ENCODE peak calls at places on chromosome 13, in nine cellular contexts. A is tibial artery, X is lower leg skin, Y is left ventricle myocardium inferior, N is AG04449, G is fibroblast of lung, O is ovary, Q is GM23338, Z is heart right ventricle. F is an unnamed sample.

GRCh38 chr13:23810842-23811241 is 78.4 kb downstream of the MIPEP start:
- DNase-seq in A (no peak), X (no peak), Y (no peak), N (no peak), G (no peak), O (no peak), Q (peak), Z (no peak), F (no peak)

GRCh38 chr13:106143392-106143791 is 392.1 kb downstream of the EFNB2 start:
- DNase-seq in A (no peak), X (no peak), Y (no peak), N (peak), G (peak), O (no peak), Q (no peak), Z (no peak), F (no peak)

GRCh38 chr13:109809216-109809890 is 23.0 kb upstream of the IRS2 start:
- DNase-seq in A (no peak), X (no peak), Y (no peak), N (no peak), G (peak), O (no peak), Q (no peak), Z (no peak), F (no peak)

GRCh38 chr13:37070956-37071355 is 11.5 kb upstream of the SUPT20H start:
- DNase-seq in A (no peak), X (no peak), Y (no peak), N (no peak), G (no peak), O (no peak), Q (no peak), Z (no peak), F (no peak)

GRCh38 chr13:94829801-94830200 is 117.5 kb upstream of the SOX21 start:
- DNase-seq in A (no peak), X (no peak), Y (no peak), N (no peak), G (no peak), O (no peak), Q (no peak), Z (no peak), F (no peak)

GRCh38 chr13:42396501-42396900 is 124.5 kb downstream of the AKAP11 start:
- DNase-seq in A (no peak), X (no peak), Y (no peak), N (no peak), G (no peak), O (no peak), Q (no peak), Z (no peak), F (no peak)

GRCh38 chr13:108961542-108962125 is 332.2 kb downstream of the MYO16 start:
- DNase-seq in A (no peak), X (no peak), Y (no peak), N (no peak), G (peak), O (no peak), Q (peak), Z (no peak), F (peak)

GRCh38 chr13:85864963-85865530 is 65.8 kb upstream of the SLITRK6 start:
- DNase-seq in A (no peak), X (no peak), Y (no peak), N (no peak), G (peak), O (no peak), Q (peak), Z (no peak), F (no peak)

GRCh38 chr13:50916701-50917184 is 7.2 kb downstream of the RNASEH2B start:
- DNase-seq in A (peak), X (no peak), Y (peak), N (no peak), G (no peak), O (no peak), Q (no peak), Z (peak), F (no peak)

GRCh38 chr13:24075137-24075975 is 85.2 kb upstream of the SPATA13 start:
- DNase-seq in A (no peak), X (no peak), Y (no peak), N (no peak), G (peak), O (no peak), Q (no peak), Z (no peak), F (no peak)

GRCh38 chr13:52707375-52707774 is 32.2 kb downstream of the CNMD start:
- DNase-seq in A (no peak), X (no peak), Y (no peak), N (no peak), G (no peak), O (no peak), Q (peak), Z (no peak), F (no peak)

GRCh38 chr13:113658836-113659235 is 838 bp upstream of the ATP4B start:
- DNase-seq in A (no peak), X (peak), Y (peak), N (no peak), G (no peak), O (no peak), Q (no peak), Z (no peak), F (no peak)

GRCh38 chr13:102197193-102197592 is 204.7 kb downstream of the FGF14 start:
- DNase-seq in A (no peak), X (no peak), Y (no peak), N (no peak), G (peak), O (no peak), Q (peak), Z (no peak), F (no peak)

GRCh38 chr13:113577881-113578435 is 6.6 kb upstream of the TFDP1 start:
- DNase-seq in A (no peak), X (no peak), Y (no peak), N (no peak), G (no peak), O (no peak), Q (no peak), Z (no peak), F (no peak)

GRCh38 chr13:33394294-33394932 is 108.9 kb upstream of the STARD13 start:
- DNase-seq in A (no peak), X (no peak), Y (no peak), N (no peak), G (no peak), O (no peak), Q (no peak), Z (no peak), F (no peak)

GRCh38 chr13:91553584-91553983 is 155.2 kb downstream of the GPC5 start:
- DNase-seq in A (no peak), X (no peak), Y (no peak), N (no peak), G (no peak), O (no peak), Q (no peak), Z (no peak), F (no peak)

GRCh38 chr13:41931337-41931736 is 29.6 kb downstream of the VWA8 start:
- DNase-seq in A (no peak), X (no peak), Y (no peak), N (peak), G (peak), O (no peak), Q (no peak), Z (no peak), F (no peak)

GRCh38 chr13:86446311-86446710 is 647.1 kb upstream of the SLITRK6 start:
- DNase-seq in A (peak), X (no peak), Y (no peak), N (no peak), G (peak), O (no peak), Q (peak), Z (no peak), F (no peak)

GRCh38 chr13:76873454-76873853 is 12.8 kb downstream of the KCTD12 start:
- DNase-seq in A (no peak), X (no peak), Y (no peak), N (no peak), G (no peak), O (no peak), Q (no peak), Z (no peak), F (no peak)

GRCh38 chr13:110812111-110812868 is 98.8 kb downstream of the ING1 start:
- DNase-seq in A (no peak), X (peak), Y (no peak), N (no peak), G (peak), O (no peak), Q (peak), Z (no peak), F (no peak)

GRCh38 chr13:51823861-51824260 is 19.9 kb upstream of the DHRS12 start:
- DNase-seq in A (no peak), X (no peak), Y (no peak), N (no peak), G (no peak), O (no peak), Q (no peak), Z (no peak), F (no peak)

GRCh38 chr13:103996733-103997132 is 930.5 kb upstream of the SLC10A2 start:
- DNase-seq in A (no peak), X (no peak), Y (no peak), N (no peak), G (peak), O (no peak), Q (no peak), Z (no peak), F (no peak)

GRCh38 chr13:80084086-80084676 is 256.7 kb downstream of the SPRY2 start:
- DNase-seq in A (no peak), X (no peak), Y (no peak), N (peak), G (peak), O (no peak), Q (peak), Z (no peak), F (peak)

GRCh38 chr13:31951215-31951678 is 80.3 kb upstream of the FRY start:
- DNase-seq in A (peak), X (no peak), Y (peak), N (no peak), G (no peak), O (no peak), Q (no peak), Z (peak), F (no peak)

GRCh38 chr13:80217614-80218456 is 123.1 kb downstream of the SPRY2 start:
- DNase-seq in A (no peak), X (no peak), Y (no peak), N (no peak), G (no peak), O (no peak), Q (peak), Z (no peak), F (peak)

GRCh38 chr13:45415112-45415511 is 3.1 kb downstream of the SLC25A30 start:
- DNase-seq in A (no peak), X (no peak), Y (no peak), N (no peak), G (no peak), O (no peak), Q (no peak), Z (no peak), F (no peak)
- H3K4me3 ChIP-seq in A (peak), X (no peak), Y (peak), N (no peak), G (peak), O (peak), Q (no peak), Z (peak), F (peak)

DNA sequence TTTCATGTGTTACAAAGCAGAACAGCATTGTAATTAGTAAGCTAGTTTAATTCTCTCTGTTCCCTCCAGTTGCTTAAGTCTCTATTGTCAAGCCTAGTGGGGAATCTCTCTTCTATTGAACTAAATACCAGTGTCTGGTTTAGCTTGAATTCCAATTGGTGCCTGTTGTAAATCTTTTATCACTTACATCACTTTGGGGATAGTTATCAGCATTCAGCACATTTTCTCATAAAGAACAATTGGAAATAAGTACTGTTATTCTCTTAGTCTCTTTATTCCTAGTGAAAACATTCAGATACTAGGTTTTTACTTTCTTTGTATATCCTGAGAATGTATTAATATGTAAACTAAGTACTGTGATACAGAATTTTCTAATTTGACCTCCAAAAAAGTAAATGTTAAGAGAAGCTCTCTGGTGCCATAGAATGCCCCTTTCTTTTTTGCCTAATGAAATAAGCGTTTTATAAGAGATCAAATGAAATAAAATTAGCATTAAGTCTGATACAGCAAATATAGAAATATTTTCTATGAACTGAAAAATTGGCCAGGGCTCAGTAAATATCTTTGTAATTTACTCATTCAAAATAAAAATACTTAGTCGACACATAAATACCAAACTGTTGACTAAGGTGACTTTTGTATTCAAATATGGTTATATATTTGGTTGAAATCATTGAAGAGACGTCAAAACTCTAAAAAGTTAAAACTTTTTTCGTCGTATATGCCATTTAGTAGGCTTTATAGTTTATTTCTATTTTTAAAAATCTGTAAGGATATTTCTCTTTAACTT is 25.4 kb downstream of the IPO5 start:
- DNase-seq in A (no peak), X (no peak), Y (no peak), N (no peak), G (peak), O (no peak), Q (peak), Z (no peak), F (no peak)
- H3K4me3 ChIP-seq in A (no peak), X (no peak), Y (no peak), N (peak), G (peak), O (no peak), Q (peak), Z (no peak), F (peak)

GRCh38 chr13:59494151-59494550 is 669.6 kb downstream of the DIAPH3 start:
- DNase-seq in A (no peak), X (no peak), Y (no peak), N (no peak), G (no peak), O (no peak), Q (no peak), Z (no peak), F (no peak)

GRCh38 chr13:59494560-59494970 is 669.2 kb downstream of the DIAPH3 start:
- DNase-seq in A (no peak), X (no peak), Y (peak), N (peak), G (peak), O (no peak), Q (no peak), Z (peak), F (peak)

GRCh38 chr13:59493436-59493965 is 670.2 kb downstream of the DIAPH3 start:
- DNase-seq in A (no peak), X (no peak), Y (no peak), N (no peak), G (no peak), O (no peak), Q (no peak), Z (no peak), F (no peak)

GRCh38 chr13:59501004-59501403 is 662.7 kb downstream of the DIAPH3 start:
- DNase-seq in A (no peak), X (no peak), Y (no peak), N (no peak), G (no peak), O (no peak), Q (no peak), Z (no peak), F (no peak)

GRCh38 chr13:59497845-59498244 is 665.9 kb downstream of the DIAPH3 start:
- DNase-seq in A (no peak), X (no peak), Y (no peak), N (no peak), G (no peak), O (no peak), Q (no peak), Z (no peak), F (no peak)
- H3K4me3 ChIP-seq in A (no peak), X (no peak), Y (no peak), N (no peak), G (no peak), O (no peak), Q (no peak), Z (no peak), F (no peak)

GRCh38 chr13:43411211-43411610 is 375.6 kb downstream of the ENOX1 start:
- DNase-seq in A (no peak), X (no peak), Y (no peak), N (no peak), G (no peak), O (no peak), Q (no peak), Z (no peak), F (no peak)

GRCh38 chr13:43408274-43408673 is 378.5 kb downstream of the ENOX1 start:
- DNase-seq in A (no peak), X (no peak), Y (no peak), N (no peak), G (no peak), O (no peak), Q (no peak), Z (no peak), F (no peak)

GRCh38 chr13:43411741-43412140 is 375.0 kb downstream of the ENOX1 start:
- DNase-seq in A (no peak), X (no peak), Y (peak), N (no peak), G (peak), O (peak), Q (no peak), Z (peak), F (no peak)

DNA sequence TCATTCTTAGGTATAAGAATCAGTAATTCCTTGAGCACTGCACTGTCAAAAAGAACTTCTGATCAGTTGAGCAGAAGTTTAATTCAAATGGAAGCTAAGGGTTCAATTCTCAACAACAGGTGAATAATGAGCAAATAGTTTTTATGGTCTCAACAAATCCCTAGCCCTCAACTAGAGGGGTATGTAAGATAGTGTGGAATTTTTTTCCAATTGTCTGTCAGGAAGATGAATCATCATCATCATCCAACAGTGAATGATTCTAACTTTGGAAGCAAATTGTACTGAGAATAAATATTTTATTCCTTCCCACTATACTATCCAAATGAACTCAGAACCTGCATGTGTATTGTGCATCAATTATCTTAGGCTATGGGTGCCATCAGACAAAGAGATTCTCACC is 372.7 kb downstream of the ENOX1 start:
- DNase-seq in A (no peak), X (no peak), Y (no peak), N (no peak), G (no peak), O (no peak), Q (no peak), Z (no peak), F (no peak)
- H3K4me3 ChIP-seq in A (no peak), X (no peak), Y (no peak), N (no peak), G (no peak), O (no peak), Q (no peak), Z (no peak), F (no peak)

GRCh38 chr13:27449936-27450828 is at the start of gene MTIF3:
- DNase-seq in A (peak), X (peak), Y (peak), N (peak), G (peak), O (peak), Q (peak), Z (peak), F (peak)

GRCh38 chr13:27450921-27451461 is 627 bp upstream of the MTIF3 start:
- DNase-seq in A (no peak), X (peak), Y (peak), N (no peak), G (peak), O (peak), Q (peak), Z (peak), F (peak)

GRCh38 chr13:27446986-27447583 is 3.3 kb downstream of the MTIF3 start:
- DNase-seq in A (no peak), X (no peak), Y (no peak), N (no peak), G (no peak), O (no peak), Q (no peak), Z (no peak), F (no peak)

GRCh38 chr13:27449081-27449603 is 1.2 kb downstream of the MTIF3 start:
- DNase-seq in A (no peak), X (no peak), Y (no peak), N (no peak), G (no peak), O (no peak), Q (peak), Z (no peak), F (no peak)

DNA sequence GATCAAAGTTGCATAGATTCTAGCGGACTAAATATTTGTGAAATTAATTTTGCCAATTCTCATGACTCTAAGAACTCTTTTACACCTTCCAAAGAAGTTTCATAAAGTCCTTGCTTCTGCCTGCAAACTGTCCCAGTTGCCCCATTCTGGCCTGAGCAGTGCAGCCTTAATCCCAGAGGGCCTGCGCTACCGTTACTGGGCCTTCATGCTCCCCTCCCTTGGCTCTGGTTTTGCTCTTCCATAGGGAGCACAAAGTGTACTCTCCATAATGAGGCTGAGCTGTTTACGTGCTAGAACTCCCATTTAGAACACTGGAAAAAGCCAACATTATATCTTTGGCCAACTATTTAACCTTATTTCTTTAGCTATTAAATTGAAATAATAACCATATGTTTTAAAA is 2.1 kb downstream of the MTIF3 start:
- DNase-seq in A (no peak), X (no peak), Y (no peak), N (no peak), G (no peak), O (no peak), Q (no peak), Z (no peak), F (no peak)
- H3K4me3 ChIP-seq in A (no peak), X (no peak), Y (peak), N (no peak), G (no peak), O (no peak), Q (no peak), Z (peak), F (no peak)